ENCODE peak calls at places on chromosome 19, in four cellular contexts. One of them, this sample, is unnamed.
A peak's percentile ranks its signal among the peaks of the same experiment; 100 is the strongest.

GRCh38 chr19:11269408-11269807 is 7.1 kb upstream of the DOCK6 start:
- DNase-seq in effector memory CD4-positive, alpha-beta T cell: no peak
- DNase-seq in thoracic aorta: no peak
- DNase-seq in naive thymus-derived CD4-positive, alpha-beta T cell: no peak
- DNase-seq in this sample: no peak

GRCh38 chr19:30785728-30786127 is 413.5 kb downstream of the ZNF536 start:
- DNase-seq in effector memory CD4-positive, alpha-beta T cell: no peak
- DNase-seq in thoracic aorta: no peak
- DNase-seq in naive thymus-derived CD4-positive, alpha-beta T cell: no peak
- DNase-seq in this sample: no peak

GRCh38 chr19:45008554-45008953 is 7.3 kb downstream of the RELB start:
- DNase-seq in effector memory CD4-positive, alpha-beta T cell: no peak
- DNase-seq in thoracic aorta: no peak
- DNase-seq in naive thymus-derived CD4-positive, alpha-beta T cell: no peak
- DNase-seq in this sample: no peak

GRCh38 chr19:47414469-47414868 is 4.9 kb downstream of the MEIS3 start:
- DNase-seq in effector memory CD4-positive, alpha-beta T cell: no peak
- DNase-seq in thoracic aorta: no peak
- DNase-seq in naive thymus-derived CD4-positive, alpha-beta T cell: no peak
- DNase-seq in this sample: no peak

GRCh38 chr19:41430907-41431306 is 3.7 kb upstream of the B3GNT8 start:
- DNase-seq in effector memory CD4-positive, alpha-beta T cell: no peak
- DNase-seq in thoracic aorta: no peak
- DNase-seq in naive thymus-derived CD4-positive, alpha-beta T cell: no peak
- DNase-seq in this sample: no peak

GRCh38 chr19:49468746-49469447 is 5.1 kb upstream of the FLT3LG start:
- DNase-seq in effector memory CD4-positive, alpha-beta T cell: peak; percentile 90
- DNase-seq in thoracic aorta: peak; percentile 31
- DNase-seq in naive thymus-derived CD4-positive, alpha-beta T cell: peak; percentile 97
- DNase-seq in this sample: no peak

GRCh38 chr19:15871570-15871969 is 26.3 kb downstream of the CYP4F2 start:
- DNase-seq in effector memory CD4-positive, alpha-beta T cell: no peak
- DNase-seq in thoracic aorta: no peak
- DNase-seq in naive thymus-derived CD4-positive, alpha-beta T cell: no peak
- DNase-seq in this sample: no peak

GRCh38 chr19:52086481-52086880 is 9.1 kb downstream of the ZNF841 start:
- DNase-seq in effector memory CD4-positive, alpha-beta T cell: no peak
- DNase-seq in thoracic aorta: no peak
- DNase-seq in naive thymus-derived CD4-positive, alpha-beta T cell: no peak
- DNase-seq in this sample: no peak

GRCh38 chr19:33447336-33448158 is 74.0 kb downstream of the CEBPG start:
- DNase-seq in effector memory CD4-positive, alpha-beta T cell: no peak
- DNase-seq in thoracic aorta: no peak
- DNase-seq in naive thymus-derived CD4-positive, alpha-beta T cell: no peak
- DNase-seq in this sample: no peak

DNA sequence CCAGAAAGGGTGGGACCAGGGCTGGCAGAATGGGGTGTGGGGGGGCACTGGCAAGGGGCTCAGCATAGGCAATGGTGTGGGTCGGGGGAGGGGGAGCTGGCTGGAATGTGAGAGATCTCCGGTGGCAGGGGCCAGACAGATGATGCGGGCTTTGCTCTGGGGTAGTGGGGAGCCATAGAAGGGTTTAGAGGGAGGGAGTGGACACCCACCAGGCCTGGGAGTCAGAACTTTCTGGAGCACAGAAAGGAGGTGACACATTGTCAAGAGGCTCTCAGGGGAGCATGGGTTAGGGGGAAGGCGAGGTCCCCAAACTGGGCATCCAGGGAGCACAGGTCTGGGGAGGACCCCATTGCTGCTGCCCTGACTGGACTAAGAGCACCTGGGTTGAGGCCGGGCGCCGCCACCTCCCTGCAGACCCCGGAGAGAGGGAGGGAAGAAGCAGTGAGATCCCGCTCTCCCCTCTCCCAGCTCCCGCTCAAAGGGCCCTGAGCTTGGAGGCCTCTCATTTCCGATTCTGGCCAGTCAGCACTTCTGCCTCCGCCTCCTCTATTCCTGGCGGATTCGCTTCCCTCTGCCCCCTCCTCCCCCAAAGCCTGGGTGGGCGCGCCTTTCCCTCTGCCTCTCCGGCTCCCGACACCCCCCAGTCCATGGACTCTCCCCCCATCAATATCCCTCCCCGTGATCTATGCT is 21.6 kb downstream of the SMIM24 start:
- DNase-seq in effector memory CD4-positive, alpha-beta T cell: no peak
- DNase-seq in thoracic aorta: no peak
- DNase-seq in naive thymus-derived CD4-positive, alpha-beta T cell: no peak
- DNase-seq in this sample: no peak
- H3K27ac ChIP-seq in effector memory CD4-positive, alpha-beta T cell: no peak overlapping the region
- H3K27ac ChIP-seq in thoracic aorta: peak overlapping the region; percentile 94
- H3K27ac ChIP-seq in naive thymus-derived CD4-positive, alpha-beta T cell: no peak overlapping the region
- H3K27ac ChIP-seq in this sample: peak overlapping the region; percentile 85

GRCh38 chr19:945401-946252 is 19.8 kb downstream of the ARID3A start:
- DNase-seq in effector memory CD4-positive, alpha-beta T cell: no peak
- DNase-seq in thoracic aorta: no peak
- DNase-seq in naive thymus-derived CD4-positive, alpha-beta T cell: no peak
- DNase-seq in this sample: no peak

GRCh38 chr19:950352-951066 is 24.7 kb downstream of the ARID3A start:
- DNase-seq in effector memory CD4-positive, alpha-beta T cell: no peak
- DNase-seq in thoracic aorta: no peak
- DNase-seq in naive thymus-derived CD4-positive, alpha-beta T cell: no peak
- DNase-seq in this sample: no peak

GRCh38 chr19:947090-947706 is 21.4 kb downstream of the ARID3A start:
- DNase-seq in effector memory CD4-positive, alpha-beta T cell: no peak
- DNase-seq in thoracic aorta: no peak
- DNase-seq in naive thymus-derived CD4-positive, alpha-beta T cell: no peak
- DNase-seq in this sample: no peak

GRCh38 chr19:948842-949496 is 23.1 kb downstream of the ARID3A start:
- DNase-seq in effector memory CD4-positive, alpha-beta T cell: no peak
- DNase-seq in thoracic aorta: no peak
- DNase-seq in naive thymus-derived CD4-positive, alpha-beta T cell: no peak
- DNase-seq in this sample: no peak

GRCh38 chr19:947707-948533 is 22.1 kb downstream of the ARID3A start:
- DNase-seq in effector memory CD4-positive, alpha-beta T cell: no peak
- DNase-seq in thoracic aorta: no peak
- DNase-seq in naive thymus-derived CD4-positive, alpha-beta T cell: no peak
- DNase-seq in this sample: no peak
- H3K27ac ChIP-seq in effector memory CD4-positive, alpha-beta T cell: no peak overlapping the region
- H3K27ac ChIP-seq in thoracic aorta: no peak overlapping the region
- H3K27ac ChIP-seq in naive thymus-derived CD4-positive, alpha-beta T cell: no peak overlapping the region
- H3K27ac ChIP-seq in this sample: no peak overlapping the region

GRCh38 chr19:13843104-13843921 is 33.6 kb upstream of the NANOS3 start:
- DNase-seq in effector memory CD4-positive, alpha-beta T cell: no peak
- DNase-seq in thoracic aorta: no peak
- DNase-seq in naive thymus-derived CD4-positive, alpha-beta T cell: no peak
- DNase-seq in this sample: no peak
- H3K27ac ChIP-seq in effector memory CD4-positive, alpha-beta T cell: peak overlapping the region; percentile 99
- H3K27ac ChIP-seq in thoracic aorta: peak overlapping the region; percentile 100
- H3K27ac ChIP-seq in naive thymus-derived CD4-positive, alpha-beta T cell: peak overlapping the region; percentile 91
- H3K27ac ChIP-seq in this sample: peak overlapping the region; percentile 99

GRCh38 chr19:5115351-5115750 is 146.4 kb downstream of the KDM4B start:
- DNase-seq in effector memory CD4-positive, alpha-beta T cell: no peak
- DNase-seq in thoracic aorta: no peak
- DNase-seq in naive thymus-derived CD4-positive, alpha-beta T cell: no peak
- DNase-seq in this sample: no peak

GRCh38 chr19:5114713-5115112 is 145.8 kb downstream of the KDM4B start:
- DNase-seq in effector memory CD4-positive, alpha-beta T cell: no peak
- DNase-seq in thoracic aorta: no peak
- DNase-seq in naive thymus-derived CD4-positive, alpha-beta T cell: no peak
- DNase-seq in this sample: no peak

GRCh38 chr19:5112681-5113080 is 143.8 kb downstream of the KDM4B start:
- DNase-seq in effector memory CD4-positive, alpha-beta T cell: no peak
- DNase-seq in thoracic aorta: no peak
- DNase-seq in naive thymus-derived CD4-positive, alpha-beta T cell: no peak
- DNase-seq in this sample: no peak

GRCh38 chr19:5113101-5113557 is 144.2 kb downstream of the KDM4B start:
- DNase-seq in effector memory CD4-positive, alpha-beta T cell: no peak
- DNase-seq in thoracic aorta: no peak
- DNase-seq in naive thymus-derived CD4-positive, alpha-beta T cell: no peak
- DNase-seq in this sample: peak; percentile 52

DNA sequence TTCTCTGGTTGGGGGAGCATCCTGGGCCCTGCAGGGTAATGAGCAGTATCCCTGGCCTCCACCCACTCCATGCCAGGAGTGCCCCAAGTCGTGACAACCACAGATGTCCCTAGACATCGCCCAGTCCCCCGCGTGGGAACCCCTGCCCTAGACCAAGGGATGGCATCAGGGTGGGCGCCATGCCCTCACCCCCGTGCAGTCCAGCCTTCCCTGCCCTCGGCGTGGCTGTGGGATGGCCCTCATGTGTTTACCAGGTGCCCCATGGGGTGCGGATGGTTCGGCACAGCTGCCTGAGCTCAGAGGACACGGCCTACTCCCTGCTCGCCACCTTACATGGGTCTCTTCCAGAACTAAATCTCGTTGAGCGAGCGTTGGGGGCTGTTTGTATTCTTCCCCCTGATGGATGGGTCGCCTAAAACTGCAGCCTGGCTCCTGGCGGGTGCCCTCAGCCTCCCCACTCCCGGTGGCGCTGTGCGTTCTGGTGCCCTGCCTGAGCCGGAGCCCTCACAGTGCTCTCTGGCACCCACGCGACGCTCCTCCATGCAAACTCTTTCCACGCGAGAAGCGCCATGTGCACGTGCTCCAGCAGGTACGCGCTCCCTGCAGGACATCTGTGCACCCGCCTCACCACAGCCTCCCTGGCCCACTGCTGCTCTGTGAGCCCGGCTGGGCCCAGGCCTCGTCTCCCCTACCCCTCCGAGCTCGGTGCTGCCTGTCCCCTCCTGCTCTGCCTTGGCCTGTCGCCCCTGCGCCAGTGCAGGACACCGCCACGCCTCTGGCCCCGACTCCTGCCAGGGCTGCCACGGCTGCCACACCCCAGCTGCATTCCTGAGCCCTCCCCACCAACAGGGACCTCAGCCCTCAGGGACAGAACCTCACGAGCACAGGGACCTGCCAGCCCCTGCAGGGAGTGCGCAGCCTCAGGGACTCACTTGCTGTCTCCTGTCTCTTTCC is 145.0 kb downstream of the KDM4B start:
- DNase-seq in effector memory CD4-positive, alpha-beta T cell: no peak
- DNase-seq in thoracic aorta: no peak
- DNase-seq in naive thymus-derived CD4-positive, alpha-beta T cell: no peak
- DNase-seq in this sample: no peak
- H3K27ac ChIP-seq in effector memory CD4-positive, alpha-beta T cell: no peak overlapping the region
- H3K27ac ChIP-seq in thoracic aorta: no peak overlapping the region
- H3K27ac ChIP-seq in naive thymus-derived CD4-positive, alpha-beta T cell: no peak overlapping the region
- H3K27ac ChIP-seq in this sample: no peak overlapping the region

GRCh38 chr19:36009220-36009619 is 607 bp upstream of the SYNE4 start:
- DNase-seq in effector memory CD4-positive, alpha-beta T cell: no peak
- DNase-seq in thoracic aorta: no peak
- DNase-seq in naive thymus-derived CD4-positive, alpha-beta T cell: peak; percentile 35
- DNase-seq in this sample: no peak
- H3K27ac ChIP-seq in effector memory CD4-positive, alpha-beta T cell: no peak overlapping the region
- H3K27ac ChIP-seq in thoracic aorta: no peak overlapping the region
- H3K27ac ChIP-seq in naive thymus-derived CD4-positive, alpha-beta T cell: peak overlapping the region; percentile 38
- H3K27ac ChIP-seq in this sample: peak overlapping the region; percentile 52